ENCODE peak calls at places on chromosomes 2 and 18, in six cellular contexts. X, Q, O, T, H and M are unnamed samples.
A peak's percentile ranks its signal among the peaks of the same experiment; 100 is the strongest.

GRCh38 chr2:48170281-48170680 is 264.0 kb upstream of the FBXO11 start:
- DNase-seq in X (no peak), Q (no peak), O (no peak), T (no peak), H (no peak), M (no peak)

GRCh38 chr2:26126091-26126490 is 46.8 kb upstream of the GAREM2 start:
- DNase-seq in X (no peak), Q (no peak), O (no peak), T (no peak), H (no peak), M (no peak)

GRCh38 chr18:13624563-13625237 is 101.7 kb downstream of the FAM210A start:
- DNase-seq in X (no peak), Q (no peak), O (no peak), T (no peak), H (no peak), M (no peak)

GRCh38 chr2:147511491-147511948 is 333.3 kb upstream of the ACVR2A start:
- DNase-seq in X (no peak), Q (no peak), O (no peak), T (no peak), H (no peak), M (no peak)

GRCh38 chr2:26299488-26300092 is 46.4 kb upstream of the SELENOI start:
- DNase-seq in X (peak; percentile 37), Q (no peak), O (peak; percentile 51), T (peak; percentile 67), H (no peak), M (no peak)

GRCh38 chr2:240798327-240798905 is 21.6 kb downstream of the KIF1A start:
- DNase-seq in X (no peak), Q (peak; percentile 25), O (no peak), T (no peak), H (no peak), M (no peak)

GRCh38 chr2:69465513-69466456 is 28.6 kb upstream of the NFU1 start:
- DNase-seq in X (no peak), Q (no peak), O (no peak), T (no peak), H (no peak), M (no peak)

GRCh38 chr18:4908239-4908638 is 288.8 kb downstream of the AKAIN1 start:
- DNase-seq in X (no peak), Q (no peak), O (no peak), T (peak; percentile 11), H (no peak), M (no peak)

GRCh38 chr2:38601061-38601460 is 1.7 kb downstream of the HNRNPLL start:
- DNase-seq in X (no peak), Q (no peak), O (no peak), T (no peak), H (no peak), M (no peak)

GRCh38 chr2:143482316-143482715 is 353.1 kb downstream of the ARHGAP15 start:
- DNase-seq in X (no peak), Q (no peak), O (no peak), T (no peak), H (no peak), M (no peak)

GRCh38 chr2:54763636-54764291 is 40.3 kb downstream of the EML6 start:
- DNase-seq in X (peak; percentile 22), Q (no peak), O (peak; percentile 53), T (peak; percentile 47), H (peak; percentile 13), M (no peak)

GRCh38 chr18:47724186-47724975 is 206.1 kb downstream of the SMAD2 start:
- DNase-seq in X (no peak), Q (peak; percentile 19), O (no peak), T (peak; percentile 53), H (no peak), M (no peak)

GRCh38 chr2:106332054-106332453 is 136.2 kb downstream of the RGPD3 start:
- DNase-seq in X (no peak), Q (no peak), O (no peak), T (no peak), H (no peak), M (no peak)